ENCODE peak calls at places on chromosomes 12 and 14, in four cellular contexts. N is fibroblast of villous mesenchyme, D is cardiac fibroblast, M is body of pancreas. Z is an unnamed sample.

GRCh38 chr12:25427328-25428249 is 125.5 kb downstream of the LMNTD1 start:
- DNase-seq in N (no peak), M (no peak), D (no peak), Z (no peak)

GRCh38 chr12:46361667-46362034 is 10.9 kb downstream of the SLC38A2 start:
- DNase-seq in N (peak; percentile 4), D (peak; percentile 39), M (no peak), Z (peak; percentile 33)

GRCh38 chr14:61866932-61867920 is 105.0 kb downstream of the SNAPC1 start:
- DNase-seq in M (no peak), D (no peak), N (no peak), Z (no peak)

GRCh38 chr12:69008510-69008909 is 75.5 kb upstream of the CPM start:
- DNase-seq in M (no peak), D (no peak), N (peak; percentile 19), Z (peak; percentile 33)

GRCh38 chr14:37665479-37665878 is 70.0 kb downstream of the TTC6 start:
- DNase-seq in D (no peak), M (no peak), N (no peak), Z (no peak)

GRCh38 chr12:92786045-92786444 is 83.3 kb downstream of the PLEKHG7 start:
- DNase-seq in D (peak; percentile 26), M (no peak), N (peak; percentile 44), Z (peak; percentile 56)

GRCh38 chr12:49098035-49098451 is 3.4 kb upstream of the DHH start:
- DNase-seq in D (peak; percentile 63), N (peak; percentile 48), M (peak; percentile 47), Z (peak; percentile 63)

GRCh38 chr14:75005357-75005756 is 2.6 kb downstream of the EIF2B2 start:
- DNase-seq in M (no peak), N (no peak), D (no peak), Z (no peak)

GRCh38 chr12:538731-539539 is 79.2 kb downstream of the B4GALNT3 start:
- DNase-seq in N (peak; percentile 28), D (peak; percentile 59), M (peak; percentile 75), Z (peak; percentile 59)

GRCh38 chr14:61569783-61570182 is 125.5 kb upstream of the HIF1A start:
- DNase-seq in N (peak; percentile 79), M (no peak), D (peak; percentile 91), Z (peak; percentile 99)

GRCh38 chr12:75868501-75868900 is 163.1 kb downstream of the PHLDA1 start:
- DNase-seq in N (no peak), M (no peak), D (no peak), Z (no peak)

GRCh38 chr14:20455355-20456300 is 602 bp downstream of the APEX1 start:
- DNase-seq in N (peak; percentile 93), D (peak; percentile 91), M (no peak), Z (peak; percentile 90)

GRCh38 chr14:59097681-59098080 is 90.8 kb upstream of the DAAM1 start:
- DNase-seq in D (peak; percentile 21), M (no peak), N (no peak), Z (peak; percentile 70)

GRCh38 chr12:66197413-66198055 is 8.5 kb downstream of the IRAK3 start:
- DNase-seq in N (no peak), M (no peak), D (peak; percentile 41), Z (peak; percentile 42)

GRCh38 chr12:63905523-63905922 is 61.0 kb downstream of the SRGAP1 start:
- DNase-seq in M (no peak), D (no peak), N (no peak), Z (no peak)

GRCh38 chr12:69570545-69571399 is 14.5 kb upstream of the CCT2 start:
- DNase-seq in D (peak; percentile 82), M (peak; percentile 52), N (peak; percentile 81), Z (peak; percentile 83)

GRCh38 chr14:30330452-30330851 is 228.5 kb upstream of the G2E3 start:
- DNase-seq in D (peak; percentile 19), M (no peak), N (peak; percentile 2), Z (peak; percentile 15)

GRCh38 chr12:117890137-117890536 is 78.7 kb downstream of the KSR2 start:
- DNase-seq in D (no peak), N (no peak), M (no peak), Z (no peak)

GRCh38 chr12:74455429-74455828 is 82.2 kb upstream of the ATXN7L3B start:
- DNase-seq in D (no peak), M (no peak), N (no peak), Z (no peak)

GRCh38 chr14:91858536-91859275 is 8.6 kb downstream of the TC2N start:
- DNase-seq in M (peak; percentile 30), N (peak; percentile 88), D (peak; percentile 52), Z (peak; percentile 29)

GRCh38 chr12:6363330-6364036 is 11.9 kb downstream of the SCNN1A start:
- DNase-seq in D (peak; percentile 71), N (peak; percentile 59), M (peak; percentile 85), Z (peak; percentile 64)

GRCh38 chr12:51749986-51750317 is 98.6 kb downstream of the FIGNL2 start:
- DNase-seq in M (no peak), N (no peak), D (no peak), Z (no peak)

GRCh38 chr12:63918788-63919300 is 74.3 kb downstream of the SRGAP1 start:
- DNase-seq in D (peak; percentile 61), M (no peak), N (peak; percentile 96), Z (peak; percentile 88)

GRCh38 chr14:75232597-75232996 is 46.0 kb upstream of the FOS start:
- DNase-seq in D (no peak), N (no peak), M (no peak), Z (no peak)

GRCh38 chr14:52551696-52552062 is 626 bp downstream of the TXNDC16 start:
- DNase-seq in N (peak; percentile 30), D (peak; percentile 59), M (no peak), Z (peak; percentile 44)

GRCh38 chr14:23115918-23116317 is 3.1 kb downstream of the CEBPE start:
- DNase-seq in M (no peak), N (no peak), D (no peak), Z (no peak)
- H3K4me3 ChIP-seq in M (no peak overlapping the region), N (no peak overlapping the region), D (no peak overlapping the region), Z (no peak overlapping the region)

GRCh38 chr12:105559292-105559691 is 228.8 kb downstream of the C12orf75 start:
- DNase-seq in M (no peak), N (no peak), D (no peak), Z (no peak)

GRCh38 chr12:105567061-105567460 is 236.6 kb downstream of the C12orf75 start:
- DNase-seq in M (no peak), N (no peak), D (no peak), Z (no peak)

GRCh38 chr12:105562727-105563072 is 232.2 kb downstream of the C12orf75 start:
- DNase-seq in N (no peak), D (no peak), M (no peak), Z (no peak)

GRCh38 chr12:105561981-105562726 is 231.7 kb downstream of the C12orf75 start:
- DNase-seq in N (peak; percentile 75), M (no peak), D (peak; percentile 81), Z (peak; percentile 90)
- TF ChIP-seq CTCF in N (peak; percentile 16), M (no peak), D (no peak), Z (peak; percentile 7)

GRCh38 chr12:83198291-83198690 is 511.6 kb downstream of the TMTC2 start:
- DNase-seq in D (no peak), M (no peak), N (no peak), Z (no peak)
- H3K4me3 ChIP-seq in D (no peak overlapping the region), M (no peak overlapping the region), N (no peak overlapping the region), Z (no peak overlapping the region)

DNA sequence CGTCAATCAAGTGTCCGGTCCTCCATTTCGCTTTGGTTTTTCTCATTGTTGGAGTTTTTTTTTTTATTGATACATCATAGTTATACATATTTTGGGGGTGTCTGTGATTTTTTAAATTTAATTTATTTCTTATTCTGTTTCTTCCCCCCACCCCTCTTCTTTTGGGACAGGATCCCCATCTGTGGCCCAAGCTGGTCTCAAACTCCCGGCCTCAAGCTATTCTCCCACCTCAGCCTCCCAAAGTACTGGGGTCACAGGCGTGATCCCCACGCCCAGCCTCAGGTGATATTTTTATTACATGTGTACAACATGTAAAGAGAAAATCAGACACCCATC is 51.3 kb upstream of the ZFP36L1 start:
- DNase-seq in M (no peak), N (no peak), D (no peak), Z (no peak)
- TF ChIP-seq CTCF in M (no peak), N (no peak), D (no peak), Z (no peak)

GRCh38 chr12:57226588-57227314 is 2.8 kb upstream of the SHMT2 start:
- DNase-seq in N (no peak), D (no peak), M (no peak), Z (no peak)
- H3K4me3 ChIP-seq in N (peak overlapping the region; percentile 12), D (no peak overlapping the region), M (no peak overlapping the region), Z (no peak overlapping the region)

DNA sequence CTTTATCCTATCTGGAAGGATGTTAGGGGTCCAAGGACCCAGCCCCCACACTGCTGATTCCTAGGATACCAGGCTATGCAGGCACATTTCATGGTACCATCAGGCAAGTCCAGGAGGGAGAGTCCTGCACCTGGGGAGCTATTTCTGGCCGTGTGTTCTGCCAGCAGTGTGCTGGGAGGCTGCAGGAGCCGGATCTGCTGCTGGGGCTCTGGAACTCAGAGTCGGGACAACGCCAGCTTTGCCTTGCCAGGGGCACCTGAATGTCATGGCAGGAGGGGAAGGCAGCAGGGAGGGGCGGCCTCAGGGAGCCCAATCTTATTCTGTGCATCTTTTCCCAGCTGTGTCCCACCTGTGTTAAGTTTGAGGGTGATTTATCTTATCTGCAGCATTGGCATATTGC is 17.8 kb downstream of the SRRM4 start:
- DNase-seq in M (no peak), N (no peak), D (no peak), Z (no peak)
- TF ChIP-seq CTCF in M (no peak), N (no peak), D (no peak), Z (no peak)

DNA sequence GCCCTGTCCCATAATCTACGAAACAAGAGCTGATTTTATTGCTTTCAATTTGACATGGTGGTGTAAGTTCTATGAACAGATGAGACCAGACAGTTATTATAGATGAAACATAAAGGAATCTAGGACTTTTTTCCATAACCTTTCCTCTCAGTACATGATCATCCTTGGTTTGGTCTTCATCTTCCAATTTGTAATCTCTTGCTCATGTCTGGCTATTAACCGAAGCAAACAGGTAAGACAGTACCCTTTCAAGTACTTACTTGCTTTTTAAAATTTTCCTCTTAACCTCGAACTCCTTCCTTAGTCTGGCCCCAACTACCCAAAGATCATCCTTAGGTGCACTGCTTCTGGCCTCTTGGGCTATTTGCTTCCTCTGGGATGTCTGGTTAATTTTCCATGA is 1.2 kb downstream of the TSPAN31 start:
- DNase-seq in N (no peak), D (no peak), M (no peak), Z (no peak)
- H3K4me3 ChIP-seq in N (peak overlapping the region; percentile 99), D (peak overlapping the region; percentile 96), M (no peak overlapping the region), Z (peak overlapping the region; percentile 99)

GRCh38 chr12:111368684-111369495 is at the start of gene PHETA1:
- DNase-seq in D (peak; percentile 93), M (peak; percentile 95), N (peak; percentile 90), Z (peak; percentile 90)

GRCh38 chr12:111366583-111366982 is 2.3 kb downstream of the PHETA1 start:
- DNase-seq in N (no peak), D (no peak), M (no peak), Z (no peak)

GRCh38 chr12:111368291-111368683 is 608 bp downstream of the PHETA1 start:
- DNase-seq in D (peak; percentile 18), M (peak; percentile 57), N (peak; percentile 3), Z (no peak)

GRCh38 chr12:111367661-111368221 is 1.2 kb downstream of the PHETA1 start:
- DNase-seq in D (peak; percentile 46), N (peak; percentile 11), M (peak; percentile 89), Z (peak; percentile 32)

GRCh38 chr12:111369496-111370220 is 763 bp upstream of the PHETA1 start:
- DNase-seq in M (no peak), N (no peak), D (no peak), Z (no peak)
- TF ChIP-seq CTCF in M (no peak), N (no peak), D (no peak), Z (no peak)

GRCh38 chr12:9750276-9751203 is 10.2 kb downstream of the CD69 start:
- DNase-seq in M (peak; percentile 36), D (peak; percentile 76), N (peak; percentile 76), Z (peak; percentile 73)
- H3K4me3 ChIP-seq in M (no peak overlapping the region), D (no peak overlapping the region), N (no peak overlapping the region), Z (peak overlapping the region; percentile 8)